ENCODE peak calls at places on chromosomes 1 and 21, in five cellular contexts. M is foreskin fibroblast, P is Peyer's patch, C is iPS-NIHi11, L is activated gamma-delta T cell treated with Interleukin-2 at 50 U/mL for 16 hours. G is an unnamed sample.

GRCh38 chr1:175075572-175076568 is 8.2 kb downstream of the TNN start:
- DNase-seq in C (peak), M (no peak), L (no peak), P (no peak), G (no peak)

GRCh38 chr1:119285482-119285881 is 83.1 kb upstream of the HAO2 start:
- DNase-seq in P (no peak), C (no peak), L (no peak), M (peak), G (peak)

GRCh38 chr21:15992171-15992570 is 262.4 kb downstream of the USP25 start:
- DNase-seq in C (no peak), P (no peak), M (peak), L (no peak), G (no peak)

GRCh38 chr1:236002025-236002390 is 62.9 kb downstream of the NID1 start:
- DNase-seq in C (no peak), P (no peak), L (no peak), M (no peak), G (no peak)

GRCh38 chr21:44593598-44594405 is 1.5 kb upstream of the KRTAP10-6 start:
- DNase-seq in M (peak), L (no peak), P (no peak), C (no peak), G (no peak)

GRCh38 chr1:209376774-209377173 is 206.7 kb upstream of the CAMK1G start:
- DNase-seq in P (no peak), M (no peak), C (no peak), L (no peak), G (no peak)

GRCh38 chr1:58395355-58395754 is 151.2 kb downstream of the OMA1 start:
- DNase-seq in L (no peak), C (no peak), M (peak), P (no peak), G (peak)

GRCh38 chr21:26887241-26887640 is 42.0 kb upstream of the ADAMTS1 start:
- DNase-seq in C (no peak), P (no peak), M (peak), L (no peak), G (no peak)

GRCh38 chr1:80066060-80066459 is 1059.5 kb upstream of the ADGRL4 start:
- DNase-seq in C (no peak), M (peak), P (no peak), L (no peak), G (no peak)

GRCh38 chr21:39441502-39442475 is 3.8 kb downstream of the LCA5L start:
- DNase-seq in M (peak), L (peak), P (no peak), C (peak), G (peak)

GRCh38 chr1:99465176-99465900 is 180.6 kb upstream of the PALMD start:
- DNase-seq in L (no peak), C (no peak), M (peak), P (no peak), G (no peak)

GRCh38 chr1:168613689-168614655 is 37.6 kb downstream of the XCL1 start:
- DNase-seq in L (no peak), M (peak), P (no peak), C (no peak), G (no peak)

GRCh38 chr21:42469272-42469671 is 26.8 kb downstream of the RSPH1 start:
- DNase-seq in L (no peak), P (peak), C (no peak), M (no peak), G (no peak)

GRCh38 chr1:182909578-182909977 is 43.4 kb downstream of the SHCBP1L start:
- DNase-seq in P (no peak), M (no peak), C (no peak), L (no peak), G (no peak)

GRCh38 chr21:28771790-28772501 is 220.7 kb downstream of the LTN1 start:
- DNase-seq in L (no peak), P (no peak), C (no peak), M (peak), G (no peak)

GRCh38 chr1:203559523-203559922 is 65.6 kb downstream of the OPTC start:
- DNase-seq in C (no peak), P (no peak), L (no peak), M (peak), G (no peak)

GRCh38 chr1:222373216-222373615 is 174.7 kb downstream of the HHIPL2 start:
- DNase-seq in P (no peak), C (no peak), M (no peak), L (no peak), G (no peak)

GRCh38 chr1:17573518-17574041 is 34.1 kb downstream of the ARHGEF10L start:
- DNase-seq in L (no peak), M (no peak), P (no peak), C (peak), G (no peak)

GRCh38 chr1:85888961-85889360 is 180.7 kb upstream of the ZNHIT6 start:
- DNase-seq in C (no peak), M (no peak), L (no peak), P (no peak), G (no peak)

GRCh38 chr1:33583567-33583966 is 111.1 kb downstream of the ZSCAN20 start:
- DNase-seq in M (no peak), P (no peak), L (no peak), C (no peak), G (no peak)

GRCh38 chr1:232428781-232429530 is 201.0 kb downstream of the SIPA1L2 start:
- DNase-seq in L (no peak), C (no peak), M (no peak), P (no peak), G (no peak)

GRCh38 chr1:41155105-41155504 is 87.0 kb downstream of the SCMH1 start:
- DNase-seq in L (no peak), C (no peak), P (no peak), M (no peak), G (no peak)

GRCh38 chr21:34274001-34274400 is 89.8 kb upstream of the KCNE2 start:
- DNase-seq in M (peak), C (no peak), L (no peak), P (no peak), G (no peak)

GRCh38 chr21:39186676-39187075 is 3.4 kb upstream of the PSMG1 start:
- DNase-seq in L (no peak), M (peak), P (no peak), C (no peak), G (no peak)

GRCh38 chr1:81467433-81467832 is 333.3 kb upstream of the ADGRL2 start:
- DNase-seq in C (no peak), M (no peak), L (no peak), P (no peak), G (no peak)

GRCh38 chr1:183693521-183693920 is 40.4 kb upstream of the APOBEC4 start:
- DNase-seq in P (no peak), C (no peak), L (no peak), M (no peak), G (no peak)

GRCh38 chr1:196148367-196148970 is 459.8 kb downstream of the KCNT2 start:
- DNase-seq in L (no peak), C (no peak), P (no peak), M (peak), G (peak)

GRCh38 chr1:41739061-41739955 is 179.4 kb downstream of the HIVEP3 start:
- DNase-seq in L (peak), M (peak), C (no peak), P (no peak), G (no peak)

GRCh38 chr1:53367503-53368313 is 39.8 kb upstream of the LRP8 start:
- DNase-seq in C (no peak), L (peak), M (no peak), P (peak), G (no peak)

GRCh38 chr1:240763771-240764170 is 151.8 kb upstream of the GREM2 start:
- DNase-seq in M (no peak), P (no peak), C (no peak), L (no peak), G (no peak)

GRCh38 chr1:232108598-232108997 is 482.0 kb downstream of the DISC1 start:
- DNase-seq in M (peak), C (no peak), P (no peak), L (no peak), G (no peak)

GRCh38 chr1:22920734-22921451 is 51.8 kb downstream of the LACTBL1 start:
- DNase-seq in C (no peak), M (no peak), P (no peak), L (no peak), G (no peak)

GRCh38 chr1:181655756-181656155 is 172.4 kb downstream of the CACNA1E start:
- DNase-seq in M (no peak), L (no peak), C (no peak), P (no peak), G (no peak)

GRCh38 chr1:22143586-22144033 is 713 bp upstream of the WNT4 start:
- DNase-seq in C (no peak), P (no peak), M (no peak), L (no peak), G (no peak)

GRCh38 chr1:183580281-183580682 is 10.0 kb downstream of the NCF2 start:
- DNase-seq in P (no peak), L (no peak), M (peak), C (peak), G (no peak)

G was measured in NT2/D1.